ENCODE peak calls at places on chromosomes 12 and 14, in nine cellular contexts. One of them, this sample, is unnamed.

GRCh38 chr14:20934148-20934762 is 21.0 kb upstream of the RNASE2 start:
- DNase-seq in stimulated activated CD4-positive, alpha-beta T cell treated with anti-CD3 and anti-CD28 coated beads, Interleukin-15, amount 100 ng/mL, for 1 hour: no peak
- DNase-seq in OCI-LY7: peak; percentile 44
- DNase-seq in head of caudate nucleus: peak; percentile 44
- DNase-seq in iris pigment epithelial cell: peak; percentile 4
- DNase-seq in cardiac fibroblast: peak; percentile 18
- DNase-seq in activated CD8-positive, alpha-beta memory T cell treated with anti-CD3 and anti-CD28 coated beads, Interleukin-2, amount 50 U/mL, for 48 hours: peak; percentile 83
- DNase-seq in stimulated activated CD8-positive, alpha-beta memory T cell treated with anti-CD3 and anti-CD28 coated beads, Interleukin-15, amount 100 ng/mL, for 24 hours: peak; percentile 9
- DNase-seq in heart left ventricle: peak; percentile 31
- DNase-seq in this sample: peak; percentile 54

GRCh38 chr14:72847721-72848120 is 46.2 kb downstream of the DPF3 start:
- DNase-seq in stimulated activated CD4-positive, alpha-beta T cell treated with anti-CD3 and anti-CD28 coated beads, Interleukin-15, amount 100 ng/mL, for 1 hour: no peak
- DNase-seq in OCI-LY7: no peak
- DNase-seq in head of caudate nucleus: no peak
- DNase-seq in iris pigment epithelial cell: no peak
- DNase-seq in cardiac fibroblast: no peak
- DNase-seq in activated CD8-positive, alpha-beta memory T cell treated with anti-CD3 and anti-CD28 coated beads, Interleukin-2, amount 50 U/mL, for 48 hours: no peak
- DNase-seq in stimulated activated CD8-positive, alpha-beta memory T cell treated with anti-CD3 and anti-CD28 coated beads, Interleukin-15, amount 100 ng/mL, for 24 hours: no peak
- DNase-seq in heart left ventricle: no peak
- DNase-seq in this sample: no peak

GRCh38 chr12:128711486-128711885 is 112.3 kb downstream of the SLC15A4 start:
- DNase-seq in stimulated activated CD4-positive, alpha-beta T cell treated with anti-CD3 and anti-CD28 coated beads, Interleukin-15, amount 100 ng/mL, for 1 hour: no peak
- DNase-seq in OCI-LY7: no peak
- DNase-seq in head of caudate nucleus: no peak
- DNase-seq in iris pigment epithelial cell: no peak
- DNase-seq in cardiac fibroblast: no peak
- DNase-seq in activated CD8-positive, alpha-beta memory T cell treated with anti-CD3 and anti-CD28 coated beads, Interleukin-2, amount 50 U/mL, for 48 hours: no peak
- DNase-seq in stimulated activated CD8-positive, alpha-beta memory T cell treated with anti-CD3 and anti-CD28 coated beads, Interleukin-15, amount 100 ng/mL, for 24 hours: no peak
- DNase-seq in heart left ventricle: no peak
- DNase-seq in this sample: no peak

GRCh38 chr14:32225378-32225920 is 22.4 kb upstream of the RNU6-8 start:
- DNase-seq in stimulated activated CD4-positive, alpha-beta T cell treated with anti-CD3 and anti-CD28 coated beads, Interleukin-15, amount 100 ng/mL, for 1 hour: no peak
- DNase-seq in OCI-LY7: no peak
- DNase-seq in head of caudate nucleus: no peak
- DNase-seq in iris pigment epithelial cell: no peak
- DNase-seq in cardiac fibroblast: no peak
- DNase-seq in activated CD8-positive, alpha-beta memory T cell treated with anti-CD3 and anti-CD28 coated beads, Interleukin-2, amount 50 U/mL, for 48 hours: no peak
- DNase-seq in stimulated activated CD8-positive, alpha-beta memory T cell treated with anti-CD3 and anti-CD28 coated beads, Interleukin-15, amount 100 ng/mL, for 24 hours: no peak
- DNase-seq in heart left ventricle: no peak
- DNase-seq in this sample: no peak

GRCh38 chr12:6181166-6181565 is 19.0 kb upstream of the CD9 start:
- DNase-seq in stimulated activated CD4-positive, alpha-beta T cell treated with anti-CD3 and anti-CD28 coated beads, Interleukin-15, amount 100 ng/mL, for 1 hour: no peak
- DNase-seq in OCI-LY7: no peak
- DNase-seq in head of caudate nucleus: no peak
- DNase-seq in iris pigment epithelial cell: no peak
- DNase-seq in cardiac fibroblast: no peak
- DNase-seq in activated CD8-positive, alpha-beta memory T cell treated with anti-CD3 and anti-CD28 coated beads, Interleukin-2, amount 50 U/mL, for 48 hours: no peak
- DNase-seq in stimulated activated CD8-positive, alpha-beta memory T cell treated with anti-CD3 and anti-CD28 coated beads, Interleukin-15, amount 100 ng/mL, for 24 hours: no peak
- DNase-seq in heart left ventricle: no peak
- DNase-seq in this sample: no peak

GRCh38 chr14:93708311-93708734 is 80.0 kb downstream of the PRIMA1 start:
- DNase-seq in stimulated activated CD4-positive, alpha-beta T cell treated with anti-CD3 and anti-CD28 coated beads, Interleukin-15, amount 100 ng/mL, for 1 hour: no peak
- DNase-seq in OCI-LY7: no peak
- DNase-seq in head of caudate nucleus: peak; percentile 1
- DNase-seq in iris pigment epithelial cell: no peak
- DNase-seq in cardiac fibroblast: no peak
- DNase-seq in activated CD8-positive, alpha-beta memory T cell treated with anti-CD3 and anti-CD28 coated beads, Interleukin-2, amount 50 U/mL, for 48 hours: no peak
- DNase-seq in stimulated activated CD8-positive, alpha-beta memory T cell treated with anti-CD3 and anti-CD28 coated beads, Interleukin-15, amount 100 ng/mL, for 24 hours: no peak
- DNase-seq in heart left ventricle: no peak
- DNase-seq in this sample: no peak

GRCh38 chr14:48536318-48536717 is 860.9 kb upstream of the MDGA2 start:
- DNase-seq in stimulated activated CD4-positive, alpha-beta T cell treated with anti-CD3 and anti-CD28 coated beads, Interleukin-15, amount 100 ng/mL, for 1 hour: no peak
- DNase-seq in OCI-LY7: peak; percentile 2
- DNase-seq in head of caudate nucleus: no peak
- DNase-seq in iris pigment epithelial cell: no peak
- DNase-seq in cardiac fibroblast: no peak
- DNase-seq in activated CD8-positive, alpha-beta memory T cell treated with anti-CD3 and anti-CD28 coated beads, Interleukin-2, amount 50 U/mL, for 48 hours: no peak
- DNase-seq in stimulated activated CD8-positive, alpha-beta memory T cell treated with anti-CD3 and anti-CD28 coated beads, Interleukin-15, amount 100 ng/mL, for 24 hours: no peak
- DNase-seq in heart left ventricle: no peak
- DNase-seq in this sample: peak; percentile 19

GRCh38 chr12:57142121-57142520 is 5.3 kb downstream of the LRP1-AS start:
- DNase-seq in stimulated activated CD4-positive, alpha-beta T cell treated with anti-CD3 and anti-CD28 coated beads, Interleukin-15, amount 100 ng/mL, for 1 hour: no peak
- DNase-seq in OCI-LY7: no peak
- DNase-seq in head of caudate nucleus: no peak
- DNase-seq in iris pigment epithelial cell: no peak
- DNase-seq in cardiac fibroblast: no peak
- DNase-seq in activated CD8-positive, alpha-beta memory T cell treated with anti-CD3 and anti-CD28 coated beads, Interleukin-2, amount 50 U/mL, for 48 hours: no peak
- DNase-seq in stimulated activated CD8-positive, alpha-beta memory T cell treated with anti-CD3 and anti-CD28 coated beads, Interleukin-15, amount 100 ng/mL, for 24 hours: no peak
- DNase-seq in heart left ventricle: peak; percentile 61
- DNase-seq in this sample: no peak

GRCh38 chr12:89179245-89179644 is 173.1 kb downstream of the DUSP6 start:
- DNase-seq in stimulated activated CD4-positive, alpha-beta T cell treated with anti-CD3 and anti-CD28 coated beads, Interleukin-15, amount 100 ng/mL, for 1 hour: no peak
- DNase-seq in OCI-LY7: no peak
- DNase-seq in head of caudate nucleus: no peak
- DNase-seq in iris pigment epithelial cell: no peak
- DNase-seq in cardiac fibroblast: no peak
- DNase-seq in activated CD8-positive, alpha-beta memory T cell treated with anti-CD3 and anti-CD28 coated beads, Interleukin-2, amount 50 U/mL, for 48 hours: no peak
- DNase-seq in stimulated activated CD8-positive, alpha-beta memory T cell treated with anti-CD3 and anti-CD28 coated beads, Interleukin-15, amount 100 ng/mL, for 24 hours: no peak
- DNase-seq in heart left ventricle: no peak
- DNase-seq in this sample: no peak

GRCh38 chr12:112782921-112783320 is 8.6 kb upstream of the RPH3A start:
- DNase-seq in stimulated activated CD4-positive, alpha-beta T cell treated with anti-CD3 and anti-CD28 coated beads, Interleukin-15, amount 100 ng/mL, for 1 hour: no peak
- DNase-seq in OCI-LY7: no peak
- DNase-seq in head of caudate nucleus: no peak
- DNase-seq in iris pigment epithelial cell: no peak
- DNase-seq in cardiac fibroblast: no peak
- DNase-seq in activated CD8-positive, alpha-beta memory T cell treated with anti-CD3 and anti-CD28 coated beads, Interleukin-2, amount 50 U/mL, for 48 hours: no peak
- DNase-seq in stimulated activated CD8-positive, alpha-beta memory T cell treated with anti-CD3 and anti-CD28 coated beads, Interleukin-15, amount 100 ng/mL, for 24 hours: no peak
- DNase-seq in heart left ventricle: no peak
- DNase-seq in this sample: no peak

GRCh38 chr12:98912401-98912800 is 267.3 kb downstream of the APAF1 start:
- DNase-seq in stimulated activated CD4-positive, alpha-beta T cell treated with anti-CD3 and anti-CD28 coated beads, Interleukin-15, amount 100 ng/mL, for 1 hour: no peak
- DNase-seq in OCI-LY7: no peak
- DNase-seq in head of caudate nucleus: no peak
- DNase-seq in iris pigment epithelial cell: no peak
- DNase-seq in cardiac fibroblast: no peak
- DNase-seq in activated CD8-positive, alpha-beta memory T cell treated with anti-CD3 and anti-CD28 coated beads, Interleukin-2, amount 50 U/mL, for 48 hours: no peak
- DNase-seq in stimulated activated CD8-positive, alpha-beta memory T cell treated with anti-CD3 and anti-CD28 coated beads, Interleukin-15, amount 100 ng/mL, for 24 hours: no peak
- DNase-seq in heart left ventricle: no peak
- DNase-seq in this sample: no peak

GRCh38 chr14:73741386-73741875 is 27.2 kb upstream of the PNMA1 start:
- DNase-seq in stimulated activated CD4-positive, alpha-beta T cell treated with anti-CD3 and anti-CD28 coated beads, Interleukin-15, amount 100 ng/mL, for 1 hour: peak; percentile 42
- DNase-seq in OCI-LY7: peak; percentile 54
- DNase-seq in head of caudate nucleus: peak; percentile 79
- DNase-seq in iris pigment epithelial cell: peak; percentile 73
- DNase-seq in cardiac fibroblast: peak; percentile 78
- DNase-seq in activated CD8-positive, alpha-beta memory T cell treated with anti-CD3 and anti-CD28 coated beads, Interleukin-2, amount 50 U/mL, for 48 hours: peak; percentile 78
- DNase-seq in stimulated activated CD8-positive, alpha-beta memory T cell treated with anti-CD3 and anti-CD28 coated beads, Interleukin-15, amount 100 ng/mL, for 24 hours: no peak
- DNase-seq in heart left ventricle: peak; percentile 89
- DNase-seq in this sample: peak; percentile 47

GRCh38 chr12:75483411-75483810 is 2.9 kb downstream of the GLIPR1 start:
- DNase-seq in stimulated activated CD4-positive, alpha-beta T cell treated with anti-CD3 and anti-CD28 coated beads, Interleukin-15, amount 100 ng/mL, for 1 hour: no peak
- DNase-seq in OCI-LY7: no peak
- DNase-seq in head of caudate nucleus: no peak
- DNase-seq in iris pigment epithelial cell: no peak
- DNase-seq in cardiac fibroblast: peak; percentile 26
- DNase-seq in activated CD8-positive, alpha-beta memory T cell treated with anti-CD3 and anti-CD28 coated beads, Interleukin-2, amount 50 U/mL, for 48 hours: no peak
- DNase-seq in stimulated activated CD8-positive, alpha-beta memory T cell treated with anti-CD3 and anti-CD28 coated beads, Interleukin-15, amount 100 ng/mL, for 24 hours: no peak
- DNase-seq in heart left ventricle: no peak
- DNase-seq in this sample: no peak

GRCh38 chr12:51000245-51000644 is 25.9 kb downstream of the SLC11A2 start:
- DNase-seq in stimulated activated CD4-positive, alpha-beta T cell treated with anti-CD3 and anti-CD28 coated beads, Interleukin-15, amount 100 ng/mL, for 1 hour: no peak
- DNase-seq in OCI-LY7: no peak
- DNase-seq in head of caudate nucleus: no peak
- DNase-seq in iris pigment epithelial cell: peak; percentile 44
- DNase-seq in cardiac fibroblast: no peak
- DNase-seq in activated CD8-positive, alpha-beta memory T cell treated with anti-CD3 and anti-CD28 coated beads, Interleukin-2, amount 50 U/mL, for 48 hours: no peak
- DNase-seq in stimulated activated CD8-positive, alpha-beta memory T cell treated with anti-CD3 and anti-CD28 coated beads, Interleukin-15, amount 100 ng/mL, for 24 hours: no peak
- DNase-seq in heart left ventricle: no peak
- DNase-seq in this sample: no peak

GRCh38 chr12:68359669-68360068 is 27.5 kb upstream of the MDM1 start:
- DNase-seq in stimulated activated CD4-positive, alpha-beta T cell treated with anti-CD3 and anti-CD28 coated beads, Interleukin-15, amount 100 ng/mL, for 1 hour: no peak
- DNase-seq in OCI-LY7: no peak
- DNase-seq in head of caudate nucleus: no peak
- DNase-seq in iris pigment epithelial cell: no peak
- DNase-seq in cardiac fibroblast: peak; percentile 27
- DNase-seq in activated CD8-positive, alpha-beta memory T cell treated with anti-CD3 and anti-CD28 coated beads, Interleukin-2, amount 50 U/mL, for 48 hours: no peak
- DNase-seq in stimulated activated CD8-positive, alpha-beta memory T cell treated with anti-CD3 and anti-CD28 coated beads, Interleukin-15, amount 100 ng/mL, for 24 hours: no peak
- DNase-seq in heart left ventricle: no peak
- DNase-seq in this sample: no peak

GRCh38 chr14:77691259-77691658 is 16.6 kb downstream of the ALKBH1 start:
- DNase-seq in stimulated activated CD4-positive, alpha-beta T cell treated with anti-CD3 and anti-CD28 coated beads, Interleukin-15, amount 100 ng/mL, for 1 hour: no peak
- DNase-seq in OCI-LY7: no peak
- DNase-seq in head of caudate nucleus: no peak
- DNase-seq in iris pigment epithelial cell: peak; percentile 42
- DNase-seq in cardiac fibroblast: no peak
- DNase-seq in activated CD8-positive, alpha-beta memory T cell treated with anti-CD3 and anti-CD28 coated beads, Interleukin-2, amount 50 U/mL, for 48 hours: no peak
- DNase-seq in stimulated activated CD8-positive, alpha-beta memory T cell treated with anti-CD3 and anti-CD28 coated beads, Interleukin-15, amount 100 ng/mL, for 24 hours: no peak
- DNase-seq in heart left ventricle: peak; percentile 77
- DNase-seq in this sample: no peak

GRCh38 chr14:104349950-104350349 is 211.6 kb downstream of the KIF26A start:
- DNase-seq in stimulated activated CD4-positive, alpha-beta T cell treated with anti-CD3 and anti-CD28 coated beads, Interleukin-15, amount 100 ng/mL, for 1 hour: no peak
- DNase-seq in OCI-LY7: no peak
- DNase-seq in head of caudate nucleus: no peak
- DNase-seq in iris pigment epithelial cell: no peak
- DNase-seq in cardiac fibroblast: no peak
- DNase-seq in activated CD8-positive, alpha-beta memory T cell treated with anti-CD3 and anti-CD28 coated beads, Interleukin-2, amount 50 U/mL, for 48 hours: no peak
- DNase-seq in stimulated activated CD8-positive, alpha-beta memory T cell treated with anti-CD3 and anti-CD28 coated beads, Interleukin-15, amount 100 ng/mL, for 24 hours: no peak
- DNase-seq in heart left ventricle: no peak
- DNase-seq in this sample: no peak

GRCh38 chr14:103679351-103679750 is 35.9 kb downstream of the XRCC3 start:
- DNase-seq in stimulated activated CD4-positive, alpha-beta T cell treated with anti-CD3 and anti-CD28 coated beads, Interleukin-15, amount 100 ng/mL, for 1 hour: no peak
- DNase-seq in OCI-LY7: peak; percentile 69
- DNase-seq in head of caudate nucleus: peak; percentile 48
- DNase-seq in iris pigment epithelial cell: peak; percentile 27
- DNase-seq in cardiac fibroblast: peak; percentile 36
- DNase-seq in activated CD8-positive, alpha-beta memory T cell treated with anti-CD3 and anti-CD28 coated beads, Interleukin-2, amount 50 U/mL, for 48 hours: peak; percentile 67
- DNase-seq in stimulated activated CD8-positive, alpha-beta memory T cell treated with anti-CD3 and anti-CD28 coated beads, Interleukin-15, amount 100 ng/mL, for 24 hours: no peak
- DNase-seq in heart left ventricle: no peak
- DNase-seq in this sample: no peak

GRCh38 chr14:85466678-85467077 is 63.3 kb upstream of the FLRT2 start:
- DNase-seq in stimulated activated CD4-positive, alpha-beta T cell treated with anti-CD3 and anti-CD28 coated beads, Interleukin-15, amount 100 ng/mL, for 1 hour: no peak
- DNase-seq in OCI-LY7: no peak
- DNase-seq in head of caudate nucleus: no peak
- DNase-seq in iris pigment epithelial cell: no peak
- DNase-seq in cardiac fibroblast: no peak
- DNase-seq in activated CD8-positive, alpha-beta memory T cell treated with anti-CD3 and anti-CD28 coated beads, Interleukin-2, amount 50 U/mL, for 48 hours: no peak
- DNase-seq in stimulated activated CD8-positive, alpha-beta memory T cell treated with anti-CD3 and anti-CD28 coated beads, Interleukin-15, amount 100 ng/mL, for 24 hours: no peak
- DNase-seq in heart left ventricle: no peak
- DNase-seq in this sample: no peak

GRCh38 chr12:64707362-64707761 is 51.8 kb downstream of the GNS start:
- DNase-seq in stimulated activated CD4-positive, alpha-beta T cell treated with anti-CD3 and anti-CD28 coated beads, Interleukin-15, amount 100 ng/mL, for 1 hour: no peak
- DNase-seq in OCI-LY7: no peak
- DNase-seq in head of caudate nucleus: no peak
- DNase-seq in iris pigment epithelial cell: no peak
- DNase-seq in cardiac fibroblast: no peak
- DNase-seq in activated CD8-positive, alpha-beta memory T cell treated with anti-CD3 and anti-CD28 coated beads, Interleukin-2, amount 50 U/mL, for 48 hours: no peak
- DNase-seq in stimulated activated CD8-positive, alpha-beta memory T cell treated with anti-CD3 and anti-CD28 coated beads, Interleukin-15, amount 100 ng/mL, for 24 hours: no peak
- DNase-seq in heart left ventricle: no peak
- DNase-seq in this sample: no peak

GRCh38 chr12:57477710-57478681 is 1.7 kb downstream of the ARHGAP9 start:
- DNase-seq in stimulated activated CD4-positive, alpha-beta T cell treated with anti-CD3 and anti-CD28 coated beads, Interleukin-15, amount 100 ng/mL, for 1 hour: no peak
- DNase-seq in OCI-LY7: peak; percentile 73
- DNase-seq in head of caudate nucleus: no peak
- DNase-seq in iris pigment epithelial cell: peak; percentile 53
- DNase-seq in cardiac fibroblast: peak; percentile 72
- DNase-seq in activated CD8-positive, alpha-beta memory T cell treated with anti-CD3 and anti-CD28 coated beads, Interleukin-2, amount 50 U/mL, for 48 hours: no peak
- DNase-seq in stimulated activated CD8-positive, alpha-beta memory T cell treated with anti-CD3 and anti-CD28 coated beads, Interleukin-15, amount 100 ng/mL, for 24 hours: no peak
- DNase-seq in heart left ventricle: no peak
- DNase-seq in this sample: no peak

GRCh38 chr14:49977126-49977841 is 84.4 kb downstream of the ARF6 start:
- DNase-seq in stimulated activated CD4-positive, alpha-beta T cell treated with anti-CD3 and anti-CD28 coated beads, Interleukin-15, amount 100 ng/mL, for 1 hour: no peak
- DNase-seq in OCI-LY7: peak; percentile 91
- DNase-seq in head of caudate nucleus: no peak
- DNase-seq in iris pigment epithelial cell: no peak
- DNase-seq in cardiac fibroblast: no peak
- DNase-seq in activated CD8-positive, alpha-beta memory T cell treated with anti-CD3 and anti-CD28 coated beads, Interleukin-2, amount 50 U/mL, for 48 hours: peak; percentile 66
- DNase-seq in stimulated activated CD8-positive, alpha-beta memory T cell treated with anti-CD3 and anti-CD28 coated beads, Interleukin-15, amount 100 ng/mL, for 24 hours: no peak
- DNase-seq in heart left ventricle: no peak
- DNase-seq in this sample: no peak

GRCh38 chr12:42794811-42795210 is 205.3 kb upstream of the PRICKLE1 start:
- DNase-seq in stimulated activated CD4-positive, alpha-beta T cell treated with anti-CD3 and anti-CD28 coated beads, Interleukin-15, amount 100 ng/mL, for 1 hour: no peak
- DNase-seq in OCI-LY7: no peak
- DNase-seq in head of caudate nucleus: no peak
- DNase-seq in iris pigment epithelial cell: peak; percentile 30
- DNase-seq in cardiac fibroblast: no peak
- DNase-seq in activated CD8-positive, alpha-beta memory T cell treated with anti-CD3 and anti-CD28 coated beads, Interleukin-2, amount 50 U/mL, for 48 hours: no peak
- DNase-seq in stimulated activated CD8-positive, alpha-beta memory T cell treated with anti-CD3 and anti-CD28 coated beads, Interleukin-15, amount 100 ng/mL, for 24 hours: no peak
- DNase-seq in heart left ventricle: no peak
- DNase-seq in this sample: no peak

GRCh38 chr14:105136401-105137322 is 31.9 kb downstream of the JAG2 start:
- DNase-seq in stimulated activated CD4-positive, alpha-beta T cell treated with anti-CD3 and anti-CD28 coated beads, Interleukin-15, amount 100 ng/mL, for 1 hour: no peak
- DNase-seq in OCI-LY7: no peak
- DNase-seq in head of caudate nucleus: no peak
- DNase-seq in iris pigment epithelial cell: no peak
- DNase-seq in cardiac fibroblast: no peak
- DNase-seq in activated CD8-positive, alpha-beta memory T cell treated with anti-CD3 and anti-CD28 coated beads, Interleukin-2, amount 50 U/mL, for 48 hours: no peak
- DNase-seq in stimulated activated CD8-positive, alpha-beta memory T cell treated with anti-CD3 and anti-CD28 coated beads, Interleukin-15, amount 100 ng/mL, for 24 hours: no peak
- DNase-seq in heart left ventricle: no peak
- DNase-seq in this sample: peak; percentile 45

GRCh38 chr14:87233266-87233665 is 759.7 kb downstream of the GALC start:
- DNase-seq in stimulated activated CD4-positive, alpha-beta T cell treated with anti-CD3 and anti-CD28 coated beads, Interleukin-15, amount 100 ng/mL, for 1 hour: no peak
- DNase-seq in OCI-LY7: peak; percentile 64
- DNase-seq in head of caudate nucleus: no peak
- DNase-seq in iris pigment epithelial cell: no peak
- DNase-seq in cardiac fibroblast: no peak
- DNase-seq in activated CD8-positive, alpha-beta memory T cell treated with anti-CD3 and anti-CD28 coated beads, Interleukin-2, amount 50 U/mL, for 48 hours: no peak
- DNase-seq in stimulated activated CD8-positive, alpha-beta memory T cell treated with anti-CD3 and anti-CD28 coated beads, Interleukin-15, amount 100 ng/mL, for 24 hours: no peak
- DNase-seq in heart left ventricle: no peak
- DNase-seq in this sample: no peak

GRCh38 chr12:67920432-67920831 is 68.8 kb upstream of the IFNG-AS1 start:
- DNase-seq in stimulated activated CD4-positive, alpha-beta T cell treated with anti-CD3 and anti-CD28 coated beads, Interleukin-15, amount 100 ng/mL, for 1 hour: no peak
- DNase-seq in OCI-LY7: no peak
- DNase-seq in head of caudate nucleus: no peak
- DNase-seq in iris pigment epithelial cell: no peak
- DNase-seq in cardiac fibroblast: no peak
- DNase-seq in activated CD8-positive, alpha-beta memory T cell treated with anti-CD3 and anti-CD28 coated beads, Interleukin-2, amount 50 U/mL, for 48 hours: no peak
- DNase-seq in stimulated activated CD8-positive, alpha-beta memory T cell treated with anti-CD3 and anti-CD28 coated beads, Interleukin-15, amount 100 ng/mL, for 24 hours: no peak
- DNase-seq in heart left ventricle: no peak
- DNase-seq in this sample: no peak

GRCh38 chr12:123903301-123904065 is 69.1 kb downstream of the CCDC92 start:
- DNase-seq in stimulated activated CD4-positive, alpha-beta T cell treated with anti-CD3 and anti-CD28 coated beads, Interleukin-15, amount 100 ng/mL, for 1 hour: no peak
- DNase-seq in OCI-LY7: no peak
- DNase-seq in head of caudate nucleus: no peak
- DNase-seq in iris pigment epithelial cell: no peak
- DNase-seq in cardiac fibroblast: no peak
- DNase-seq in activated CD8-positive, alpha-beta memory T cell treated with anti-CD3 and anti-CD28 coated beads, Interleukin-2, amount 50 U/mL, for 48 hours: no peak
- DNase-seq in stimulated activated CD8-positive, alpha-beta memory T cell treated with anti-CD3 and anti-CD28 coated beads, Interleukin-15, amount 100 ng/mL, for 24 hours: no peak
- DNase-seq in heart left ventricle: no peak
- DNase-seq in this sample: no peak

This sample was measured in H1.